ENCODE peak calls at places on chromosome 17, in nine cellular contexts. L is transverse colon; W is coronary artery; X is astrocyte; N is CD8-positive, alpha-beta T cell; K is sigmoid colon; J is foreskin fibroblast; S is heart left ventricle; V is kidney epithelial cell. D is an unnamed sample.

GRCh38 chr17:2656293-2656692 is 55.3 kb downstream of the CLUH start:
- DNase-seq in J (no peak), L (no peak), V (no peak), K (no peak), N (no peak), S (no peak), W (no peak), X (no peak), D (no peak)

GRCh38 chr17:45129426-45129939 is 2.8 kb downstream of the PLCD3 start:
- DNase-seq in S (peak; percentile 62), X (no peak), V (no peak), K (peak; percentile 68), L (peak; percentile 58), W (no peak), J (no peak), N (no peak), D (no peak)

GRCh38 chr17:44688675-44689491 is 693 bp downstream of the CCDC43 start:
- DNase-seq in S (no peak), V (no peak), L (no peak), K (no peak), N (no peak), W (no peak), X (no peak), J (no peak), D (no peak)

GRCh38 chr17:77451894-77452852 is 311.4 kb downstream of the SEC14L1 start:
- DNase-seq in J (peak; percentile 76), S (peak; percentile 84), V (no peak), W (peak; percentile 88), L (peak; percentile 83), K (peak; percentile 94), X (peak; percentile 69), N (no peak), D (no peak)

GRCh38 chr17:1590747-1591473 is 28.3 kb upstream of the PITPNA start:
- DNase-seq in N (no peak), L (no peak), W (no peak), K (no peak), J (no peak), S (no peak), X (no peak), V (no peak), D (no peak)

GRCh38 chr17:21288581-21289017 is 4.1 kb downstream of the MAP2K3 start:
- DNase-seq in X (no peak), W (no peak), L (no peak), K (no peak), J (no peak), V (no peak), S (no peak), N (no peak), D (no peak)

GRCh38 chr17:2058521-2059124 is 3.7 kb downstream of the HIC1 start:
- DNase-seq in S (peak; percentile 83), X (no peak), J (no peak), K (peak; percentile 92), N (peak; percentile 75), V (no peak), L (peak; percentile 89), W (no peak), D (no peak)

GRCh38 chr17:66426397-66427033 is 124.1 kb downstream of the PRKCA start:
- DNase-seq in K (peak; percentile 27), W (no peak), X (no peak), L (peak; percentile 26), N (peak; percentile 49), V (no peak), J (no peak), S (no peak), D (no peak)

GRCh38 chr17:50952889-50953288 is 86.7 kb upstream of the TOB1 start:
- DNase-seq in V (no peak), N (no peak), K (no peak), S (no peak), X (no peak), J (no peak), L (no peak), W (no peak), D (no peak)

GRCh38 chr17:2707721-2708584 is 3.6 kb downstream of the CLUH start:
- DNase-seq in S (peak; percentile 94), K (peak; percentile 74), N (no peak), L (peak; percentile 35), J (no peak), V (no peak), X (no peak), W (peak; percentile 85), D (no peak)

GRCh38 chr17:17235212-17236174 is 1.5 kb downstream of the FLCN start:
- DNase-seq in N (no peak), X (peak; percentile 62), L (no peak), W (no peak), V (no peak), J (peak; percentile 13), K (no peak), S (no peak), D (no peak)

GRCh38 chr17:67845374-67845773 is 20.1 kb downstream of the BPTF start:
- DNase-seq in L (no peak), J (no peak), V (no peak), K (no peak), N (no peak), X (no peak), W (no peak), S (no peak), D (no peak)

GRCh38 chr17:61355475-61355874 is 44.2 kb upstream of the TBX2 start:
- DNase-seq in N (no peak), K (no peak), V (no peak), J (no peak), X (no peak), W (no peak), L (no peak), S (no peak), D (no peak)

GRCh38 chr17:50177983-50178834 is 12.4 kb downstream of the SGCA start:
- DNase-seq in X (peak; percentile 97), J (peak; percentile 98), L (peak; percentile 79), W (peak; percentile 96), N (peak; percentile 49), V (peak; percentile 94), K (peak; percentile 95), S (peak; percentile 92), D (peak; percentile 97)

GRCh38 chr17:19015428-19015827 is 10.9 kb upstream of the FAM83G start:
- DNase-seq in S (peak; percentile 9), K (no peak), J (no peak), L (no peak), V (no peak), X (no peak), N (no peak), W (no peak), D (no peak)

GRCh38 chr17:73591278-73592078 is 52.8 kb downstream of the SDK2 start:
- DNase-seq in N (peak; percentile 50), J (no peak), W (no peak), L (peak; percentile 21), X (no peak), S (no peak), K (no peak), V (no peak), D (no peak)

GRCh38 chr17:35879748-35880654 is at the start of gene CCL5:
- DNase-seq in V (no peak), W (no peak), L (peak; percentile 28), J (no peak), N (peak; percentile 59), K (no peak), S (no peak), X (no peak), D (no peak)

GRCh38 chr17:48871551-48872351 is 20.8 kb upstream of the ATP5MC1 start:
- DNase-seq in L (peak; percentile 86), K (no peak), W (no peak), N (no peak), X (no peak), S (peak; percentile 57), V (no peak), J (no peak), D (no peak)

GRCh38 chr17:81567191-81567590 is 15.0 kb upstream of the FAAP100 start:
- DNase-seq in L (no peak), S (no peak), J (no peak), V (no peak), K (no peak), W (no peak), X (no peak), N (no peak), D (no peak)
- H3K4me3 ChIP-seq in L (no peak overlapping the region), S (no peak overlapping the region), J (peak overlapping the region; percentile 38), V (no peak overlapping the region), K (no peak overlapping the region), W (peak overlapping the region; percentile 51), X (peak overlapping the region; percentile 29), N (no peak overlapping the region), D (no peak overlapping the region)

GRCh38 chr17:40063034-40063765 is 435 bp downstream of the THRA start:
- DNase-seq in L (peak; percentile 55), X (no peak), S (peak; percentile 68), N (peak; percentile 32), W (peak; percentile 76), V (no peak), J (no peak), K (peak; percentile 84), D (no peak)
- TF ChIP-seq CTCF in L (no peak), X (no peak), S (no peak), N (no peak), W (no peak), V (no peak), J (no peak), K (no peak), D (no peak)

DNA sequence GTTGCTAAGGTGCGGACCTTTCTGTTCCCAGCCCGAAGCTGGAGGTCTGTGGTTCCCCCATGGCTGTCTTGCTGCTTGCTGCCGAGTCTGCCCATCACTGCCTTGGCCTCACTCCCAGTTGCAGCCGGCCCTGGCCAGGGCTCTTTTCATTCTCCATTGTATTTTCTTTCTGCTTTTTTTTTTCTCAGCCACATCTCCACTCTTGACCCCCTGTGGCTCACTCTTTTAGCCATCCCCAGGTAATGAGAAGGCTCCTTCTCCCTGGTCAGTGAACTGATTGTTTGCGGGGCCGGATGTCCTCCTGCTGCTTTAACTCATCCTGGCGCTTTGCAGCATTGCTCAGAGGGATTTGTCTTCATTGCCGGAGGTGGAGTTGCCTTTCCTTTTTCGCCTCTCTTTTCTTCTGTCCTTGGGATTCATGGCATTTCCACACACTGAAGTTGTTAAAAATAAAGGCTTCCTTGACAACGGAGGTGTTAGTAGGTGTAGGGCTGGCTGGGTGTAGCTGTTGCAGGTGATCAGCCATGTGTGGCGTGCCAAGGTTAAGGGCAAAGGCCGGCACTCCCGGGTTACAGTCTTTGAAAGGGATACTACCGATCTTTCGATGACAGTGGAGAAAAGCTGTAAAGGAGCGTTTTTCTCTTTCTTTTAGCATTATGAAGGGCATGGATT is 34.1 kb downstream of the MAP2K6 start:
- DNase-seq in K (peak; percentile 67), W (no peak), N (no peak), L (peak; percentile 83), J (no peak), X (peak; percentile 23), S (peak; percentile 52), V (no peak), D (no peak)
- H3K4me3 ChIP-seq in K (no peak overlapping the region), W (no peak overlapping the region), N (no peak overlapping the region), L (no peak overlapping the region), J (no peak overlapping the region), X (no peak overlapping the region), S (no peak overlapping the region), V (no peak overlapping the region), D (no peak overlapping the region)

DNA sequence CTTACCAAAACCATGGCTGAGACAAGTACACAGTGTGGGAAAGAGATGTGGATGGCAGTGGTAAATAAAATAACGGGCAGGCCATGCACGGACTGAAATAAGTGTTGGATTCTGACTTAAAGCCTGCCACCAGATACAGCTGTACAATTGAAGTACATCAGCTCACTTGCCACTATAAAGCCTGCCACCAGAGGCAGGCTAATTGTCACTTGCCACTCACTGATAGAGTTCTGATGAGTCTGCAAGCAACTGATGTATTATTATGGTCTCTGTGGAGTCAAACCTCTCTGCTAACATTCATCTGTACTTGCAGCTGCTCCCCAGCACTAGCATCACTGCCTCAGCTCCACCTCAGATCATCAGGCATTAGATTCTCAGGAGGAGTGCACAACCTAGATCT is 93.0 kb downstream of the CYTH1 start:
- DNase-seq in J (no peak), N (no peak), S (no peak), L (no peak), V (no peak), W (no peak), X (no peak), K (no peak), D (no peak)
- TF ChIP-seq CTCF in J (no peak), N (no peak), S (no peak), L (no peak), V (no peak), W (no peak), X (no peak), K (no peak), D (no peak)

D was measured in AG09309.